ENCODE peak calls at places on chromosomes 4 and X, in four cellular contexts. F is mesenchymal stem cell, X is MG63, K is fibroblast of villous mesenchyme. W is an unnamed sample.

GRCh38 chr4:155548173-155548572 is 118.5 kb upstream of the GUCY1A1 start:
- DNase-seq in F (peak), X (no peak), K (no peak), W (no peak)

GRCh38 chr4:184688447-184688846 is 38.9 kb downstream of the PRIMPOL start:
- DNase-seq in X (peak), K (peak), F (peak), W (peak)

GRCh38 chr4:105990933-105991332 is 95.7 kb downstream of the NPNT start:
- DNase-seq in X (peak), K (peak), F (peak), W (peak)

GRCh38 chrX:41238543-41238942 is 95.4 kb upstream of the DDX3X start:
- DNase-seq in X (no peak), K (peak), F (peak), W (peak)

GRCh38 chrX:31590581-31591113 is 518.8 kb upstream of the FTHL17 start:
- DNase-seq in K (peak), F (peak), X (peak), W (no peak)

GRCh38 chrX:85244411-85245210 is 820 bp downstream of the ZNF711 start:
- DNase-seq in K (no peak), F (peak), X (peak), W (no peak)

GRCh38 chr4:38837849-38838248 is 18.8 kb downstream of the TLR6 start:
- DNase-seq in F (peak), K (peak), X (no peak), W (no peak)

GRCh38 chr4:24727390-24727789 is 68.0 kb upstream of the SOD3 start:
- DNase-seq in K (no peak), X (no peak), F (no peak), W (no peak)

GRCh38 chrX:103417370-103417769 is 41.0 kb downstream of the BEX3 start:
- DNase-seq in X (no peak), K (no peak), F (no peak), W (no peak)

GRCh38 chr4:8744083-8744805 is 127.4 kb downstream of the HMX1 start:
- DNase-seq in X (no peak), F (no peak), K (no peak), W (no peak)

GRCh38 chrX:74349387-74349786 is 45.4 kb downstream of the ZCCHC13 start:
- DNase-seq in X (peak), F (peak), K (peak), W (peak)

GRCh38 chr4:5827108-5828004 is 65.5 kb downstream of the CRMP1 start:
- DNase-seq in F (no peak), K (peak), X (no peak), W (no peak)

GRCh38 chr4:100519205-100519604 is 1.4 kb upstream of the EMCN start:
- DNase-seq in F (no peak), K (no peak), X (no peak), W (no peak)

GRCh38 chr4:91427171-91427570 is 876.6 kb upstream of the GRID2 start:
- DNase-seq in F (no peak), X (no peak), K (no peak), W (no peak)

GRCh38 chrX:46198858-46199257 is 346.4 kb downstream of the ZNF674 start:
- DNase-seq in X (no peak), K (peak), F (peak), W (no peak)

GRCh38 chr4:156970501-156971167 is 965 bp downstream of the PDGFC start:
- DNase-seq in K (peak), X (peak), F (peak), W (no peak)

GRCh38 chr4:1369091-1369450 is 22.1 kb downstream of the UVSSA start:
- DNase-seq in F (no peak), K (no peak), X (no peak), W (no peak)

GRCh38 chrX:20727447-20727846 is 460.7 kb upstream of the RPS6KA3 start:
- DNase-seq in X (no peak), K (no peak), F (no peak), W (no peak)

GRCh38 chrX:20729421-20729820 is 462.7 kb upstream of the RPS6KA3 start:
- DNase-seq in F (no peak), X (no peak), K (no peak), W (peak)
- H3K4me3 ChIP-seq in F (no peak), X (no peak), K (no peak), W (no peak)

DNA sequence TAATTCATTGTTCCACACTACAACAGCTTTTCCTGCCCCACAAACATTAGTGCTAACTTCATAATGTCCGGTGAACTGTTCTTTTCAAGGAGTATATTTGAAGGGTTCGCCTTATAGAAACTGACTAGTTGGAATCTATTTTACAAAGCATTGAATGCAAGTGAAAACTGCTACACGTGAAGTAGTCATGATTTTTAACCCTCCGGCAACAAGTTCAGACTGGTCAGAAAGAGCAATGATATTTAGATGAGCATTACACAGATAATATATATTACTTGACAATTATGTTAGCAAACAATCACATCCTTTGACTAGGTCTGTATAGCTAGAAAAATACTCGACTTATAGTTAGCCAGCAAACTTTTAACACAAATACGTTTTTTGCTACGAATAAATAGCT is 1.7 kb upstream of the SLAIN2 start:
- DNase-seq in F (peak), K (no peak), X (no peak), W (no peak)
- H3K4me3 ChIP-seq in F (peak), K (peak), X (peak), W (no peak)

GRCh38 chr4:89836897-89837384 is at the start of gene SNCA:
- DNase-seq in F (peak), K (peak), X (peak), W (no peak)

GRCh38 chr4:89838005-89838404 is 1.0 kb upstream of the SNCA start:
- DNase-seq in X (no peak), K (no peak), F (peak), W (no peak)

GRCh38 chr4:89839558-89839957 is 2.6 kb upstream of the SNCA start:
- DNase-seq in F (no peak), X (no peak), K (no peak), W (no peak)

GRCh38 chr4:89836031-89836777 is 757 bp downstream of the SNCA start:
- DNase-seq in K (no peak), F (peak), X (no peak), W (no peak)

DNA sequence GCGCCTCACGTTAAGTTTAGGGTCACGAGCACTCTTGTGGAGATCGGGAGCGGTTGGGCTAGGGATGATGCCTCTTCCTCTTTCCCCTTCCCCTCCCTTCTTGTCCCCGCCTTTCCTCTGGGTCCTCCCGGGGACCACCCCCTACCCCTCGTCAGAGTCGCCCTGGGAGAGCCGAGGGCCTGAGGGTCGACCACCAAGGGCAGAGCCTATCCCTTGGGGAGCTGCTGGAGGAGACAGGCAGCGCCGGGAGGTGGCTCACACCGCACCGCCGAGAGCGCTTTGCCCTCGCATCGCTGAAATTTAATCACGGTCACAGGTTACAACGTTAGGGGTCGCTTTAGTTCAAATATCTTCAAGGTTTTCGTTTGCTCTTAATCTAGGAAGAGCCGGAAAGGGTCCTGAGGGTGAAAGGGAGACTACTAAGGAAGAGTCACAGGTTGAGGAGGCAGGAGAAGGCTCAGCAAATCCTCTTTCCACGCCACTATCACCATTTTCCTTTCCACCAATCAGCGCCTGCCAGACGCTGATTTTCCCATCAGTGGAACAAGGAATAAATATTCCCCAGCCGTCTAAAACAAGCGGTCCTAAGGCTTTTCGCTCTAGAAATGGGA is 529 bp upstream of the SNCA start:
- DNase-seq in X (no peak), F (peak), K (peak), W (no peak)
- H3K4me3 ChIP-seq in X (peak), F (peak), K (peak), W (peak)

GRCh38 chrX:281166-281999 is at the start of gene PLCXD1:
- DNase-seq in F (peak), K (peak), X (no peak), W (no peak)
- H3K4me3 ChIP-seq in F (peak), K (peak), X (no peak), W (peak)

GRCh38 chrX:13816899-13817298 is at the start of gene GPM6B:
- DNase-seq in X (no peak), F (no peak), K (no peak), W (no peak)

DNA sequence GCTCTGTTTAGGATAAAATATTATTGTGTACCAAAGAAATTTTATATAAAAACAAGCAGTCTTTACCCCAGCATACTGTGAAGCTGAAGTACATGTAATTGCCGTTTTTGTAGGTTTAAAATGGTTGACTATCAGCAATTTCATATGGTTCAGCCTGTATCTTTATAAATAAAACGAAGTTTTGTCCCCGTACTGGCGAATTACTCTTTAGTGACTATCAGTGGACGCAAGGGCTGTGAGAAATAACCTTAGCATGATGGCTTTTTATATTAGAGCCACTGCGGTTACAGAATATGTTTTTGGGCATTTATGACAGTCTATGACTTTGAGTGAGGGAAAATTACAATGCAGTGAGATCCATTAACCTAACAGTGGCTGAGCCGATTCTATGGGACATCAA is 1.2 kb downstream of the GPM6B start:
- DNase-seq in K (no peak), F (no peak), X (no peak), W (no peak)
- H3K4me3 ChIP-seq in K (no peak), F (no peak), X (no peak), W (no peak)

GRCh38 chr4:57191523-57192034 is 81.4 kb upstream of the IGFBP7 start:
- DNase-seq in X (no peak), F (peak), K (no peak), W (peak)
- H3K4me3 ChIP-seq in X (no peak), F (no peak), K (no peak), W (no peak)

GRCh38 chrX:101079223-101079622 is 544 bp downstream of the TMEM35A start:
- DNase-seq in K (no peak), X (no peak), F (peak), W (no peak)
- H3K4me3 ChIP-seq in K (peak), X (no peak), F (peak), W (peak)